ENCODE peak calls at places on chromosomes 7 and 10, in six cellular contexts. N is neural progenitor cell, S is A172, V is SK-N-MC, U is NCI-H1092, Y is anterior cingulate cortex. R is an unnamed sample.

GRCh38 chr7:47604496-47604890 is 22.6 kb upstream of the TNS3 start:
- DNase-seq in V (no peak), Y (no peak), N (no peak), S (no peak), U (no peak), R (no peak)

GRCh38 chr7:25228386-25228785 is at the start of gene NPVF:
- DNase-seq in Y (no peak), V (no peak), S (no peak), U (no peak), N (no peak), R (no peak)

GRCh38 chr7:26292768-26293560 is 1.3 kb downstream of the SNX10 start:
- DNase-seq in Y (peak), V (no peak), S (no peak), U (peak), N (peak), R (no peak)

GRCh38 chr10:104641150-104642000 is at the start of gene SORCS3:
- DNase-seq in Y (no peak), S (no peak), N (peak), U (no peak), V (no peak), R (no peak)

GRCh38 chr7:141462958-141463357 is 88.3 kb upstream of the AGK start:
- DNase-seq in V (no peak), N (no peak), S (no peak), Y (no peak), U (no peak), R (no peak)

GRCh38 chr10:130378556-130379400 is 242.6 kb downstream of the GLRX3 start:
- DNase-seq in S (no peak), N (no peak), Y (no peak), V (no peak), U (no peak), R (no peak)

GRCh38 chr10:132077091-132077490 is 11.3 kb downstream of the JAKMIP3 start:
- DNase-seq in V (no peak), U (no peak), N (no peak), S (no peak), Y (no peak), R (no peak)

GRCh38 chr7:137120690-137121089 is 222.8 kb downstream of the PTN start:
- DNase-seq in Y (no peak), V (no peak), U (no peak), S (no peak), N (no peak), R (no peak)

GRCh38 chr10:6642881-6643280 is 62.8 kb upstream of the PRKCQ start:
- DNase-seq in S (no peak), Y (no peak), N (no peak), U (no peak), V (no peak), R (no peak)

GRCh38 chr10:131901181-131901829 is 497 bp downstream of the PPP2R2D start:
- DNase-seq in N (peak), V (no peak), Y (peak), S (no peak), U (no peak), R (no peak)

GRCh38 chr7:77425151-77426051 is 9.3 kb upstream of the GSAP start:
- DNase-seq in U (no peak), V (no peak), Y (no peak), S (peak), N (peak), R (no peak)

GRCh38 chr10:117969592-117969991 is 77.1 kb downstream of the RAB11FIP2 start:
- DNase-seq in Y (no peak), S (no peak), N (no peak), V (no peak), U (no peak), R (no peak)

GRCh38 chr10:132962623-132963429 is 20.5 kb upstream of the CFAP46 start:
- DNase-seq in U (no peak), V (no peak), Y (no peak), N (no peak), S (no peak), R (no peak)

GRCh38 chr7:26538216-26538615 is 246.6 kb downstream of the SNX10 start:
- DNase-seq in V (no peak), U (no peak), Y (no peak), S (no peak), N (no peak), R (no peak)

GRCh38 chr10:50221470-50221869 is 29.8 kb downstream of the ASAH2 start:
- DNase-seq in U (no peak), N (no peak), V (no peak), Y (no peak), S (no peak), R (no peak)

GRCh38 chr7:66859794-66860645 is 61.0 kb upstream of the TMEM248 start:
- DNase-seq in Y (no peak), N (peak), V (no peak), U (no peak), S (peak), R (no peak)

GRCh38 chr10:73905256-73906018 is 5.5 kb upstream of the PLAU start:
- DNase-seq in N (no peak), Y (no peak), U (no peak), V (no peak), S (no peak), R (no peak)

GRCh38 chr7:7972128-7972527 is 3.5 kb downstream of the GLCCI1 start:
- DNase-seq in U (no peak), Y (no peak), V (no peak), S (no peak), N (peak), R (peak)

GRCh38 chr10:13503745-13504463 is 24.9 kb downstream of the BEND7 start:
- DNase-seq in V (no peak), S (peak), N (no peak), Y (no peak), U (no peak), R (no peak)

GRCh38 chr10:132627736-132628512 is 90.3 kb downstream of the INPP5A start:
- DNase-seq in Y (no peak), V (no peak), S (no peak), N (no peak), U (no peak), R (no peak)

GRCh38 chr10:133197786-133198185 is 32.2 kb upstream of the UTF1 start:
- DNase-seq in S (no peak), N (no peak), Y (no peak), U (no peak), V (no peak), R (no peak)

GRCh38 chr10:127715782-127716378 is 21.1 kb upstream of the FOXI2 start:
- DNase-seq in S (no peak), U (no peak), V (no peak), Y (no peak), N (peak), R (no peak)

GRCh38 chr10:60911216-60911615 is 32.8 kb downstream of the RHOBTB1 start:
- DNase-seq in S (no peak), U (no peak), V (no peak), Y (no peak), N (no peak), R (no peak)

GRCh38 chr10:127012769-127013152 is 107.5 kb downstream of the DOCK1 start:
- DNase-seq in U (no peak), N (no peak), V (no peak), S (peak), Y (peak), R (peak)

GRCh38 chr10:6123467-6124042 is 34.7 kb downstream of the RBM17 start:
- DNase-seq in U (no peak), S (no peak), V (no peak), N (no peak), Y (no peak), R (no peak)

GRCh38 chr10:87761892-87762291 is 56.1 kb downstream of the ATAD1 start:
- DNase-seq in U (no peak), N (no peak), S (peak), V (no peak), Y (no peak), R (no peak)

GRCh38 chr7:47330026-47330425 is 251.9 kb downstream of the TNS3 start:
- DNase-seq in V (no peak), U (no peak), Y (no peak), N (no peak), S (no peak), R (no peak)

GRCh38 chr7:100753750-100754149 is 20.4 kb downstream of the ZAN start:
- DNase-seq in U (no peak), Y (no peak), N (no peak), V (no peak), S (no peak), R (no peak)

GRCh38 chr7:155298288-155298833 is 683 bp downstream of the INSIG1 start:
- DNase-seq in U (no peak), N (peak), S (no peak), Y (no peak), V (no peak), R (no peak)

GRCh38 chr10:124878457-124878739 is 63.5 kb upstream of the ZRANB1 start:
- DNase-seq in S (no peak), U (no peak), N (no peak), V (no peak), Y (no peak), R (no peak)

GRCh38 chr10:60299961-60300883 is 89.5 kb downstream of the ANK3 start:
- DNase-seq in U (no peak), Y (no peak), S (peak), V (no peak), N (peak), R (no peak)

GRCh38 chr7:73988197-73988596 is 39.8 kb upstream of the ELN start:
- DNase-seq in V (no peak), S (peak), U (no peak), Y (peak), N (no peak), R (no peak)

GRCh38 chr7:11182736-11183135 is 209.1 kb downstream of the PHF14 start:
- DNase-seq in Y (no peak), U (no peak), S (no peak), V (no peak), N (no peak), R (no peak)

GRCh38 chr7:3028071-3028766 is 15.4 kb downstream of the CARD11 start:
- DNase-seq in N (no peak), Y (no peak), V (no peak), U (no peak), S (peak), R (no peak)

GRCh38 chr10:131726460-131726861 is 174.3 kb upstream of the PPP2R2D start:
- DNase-seq in N (peak), Y (peak), U (peak), S (no peak), V (no peak), R (no peak)

GRCh38 chr10:127849224-127849623 is 43.5 kb downstream of the CLRN3 start:
- DNase-seq in S (no peak), Y (no peak), V (no peak), N (no peak), U (no peak), R (no peak)

R was measured in NCI-H1694.